ENCODE peak calls at places on chromosome 20, in six cellular contexts. D is stomach, B is uterus, Z is MM.1S, O is BJ, I is GM23248. F is an unnamed sample.

GRCh38 chr20:57880155-57880648 is 170.4 kb upstream of the PMEPA1 start:
- DNase-seq in B (peak), D (no peak), I (peak), Z (no peak), O (peak), F (peak)

GRCh38 chr20:25987073-25987927 is 290.6 kb upstream of the ZNF337 start:
- DNase-seq in Z (peak), O (no peak), B (peak), D (no peak), I (peak), F (peak)

GRCh38 chr20:58870293-58871014 is 17.9 kb downstream of the GNAS start:
- DNase-seq in B (peak), I (peak), D (peak), O (no peak), Z (peak), F (peak)

GRCh38 chr20:9572690-9573089 is 58.3 kb downstream of the LAMP5 start:
- DNase-seq in O (no peak), B (no peak), I (no peak), Z (no peak), D (no peak), F (peak)

GRCh38 chr20:18956878-18957277 is 143.3 kb downstream of the SCP2D1 start:
- DNase-seq in B (no peak), I (no peak), Z (no peak), D (no peak), O (no peak), F (no peak)

GRCh38 chr20:33686984-33687366 is 790 bp upstream of the E2F1 start:
- DNase-seq in Z (no peak), I (no peak), D (no peak), B (no peak), O (no peak), F (no peak)

GRCh38 chr20:219290-220115 is 7.6 kb upstream of the DEFB129 start:
- DNase-seq in B (no peak), I (peak), D (no peak), Z (no peak), O (no peak), F (peak)

GRCh38 chr20:38800882-38801281 is 4.6 kb upstream of the PPP1R16B start:
- DNase-seq in O (no peak), D (no peak), B (no peak), I (no peak), Z (no peak), F (no peak)

GRCh38 chr20:8994045-8994444 is 74.8 kb upstream of the PLCB4 start:
- DNase-seq in Z (no peak), O (no peak), B (no peak), D (no peak), I (no peak), F (no peak)

GRCh38 chr20:2206957-2207769 is 88.6 kb upstream of the TGM3 start:
- DNase-seq in O (no peak), D (peak), I (peak), B (peak), Z (peak), F (peak)

GRCh38 chr20:17612287-17612974 is 42.6 kb downstream of the DSTN start:
- DNase-seq in D (no peak), I (peak), Z (no peak), B (no peak), O (no peak), F (peak)

GRCh38 chr20:60100780-60101179 is 142.6 kb downstream of the CDH26 start:
- DNase-seq in B (no peak), O (no peak), I (no peak), D (no peak), Z (peak), F (no peak)

GRCh38 chr20:53346266-53346665 is 247.4 kb downstream of the ZNF217 start:
- DNase-seq in O (no peak), B (no peak), I (no peak), D (no peak), Z (no peak), F (no peak)

GRCh38 chr20:10665791-10666190 is 8.0 kb downstream of the JAG1 start:
- DNase-seq in Z (no peak), D (no peak), I (no peak), O (no peak), B (no peak), F (no peak)

GRCh38 chr20:15711177-15711576 is 862.1 kb downstream of the KIF16B start:
- DNase-seq in Z (no peak), O (no peak), I (no peak), B (no peak), D (no peak), F (no peak)

GRCh38 chr20:54197621-54198604 is 10.0 kb upstream of the PFDN4 start:
- DNase-seq in I (peak), Z (peak), D (no peak), B (no peak), O (no peak), F (peak)

GRCh38 chr20:41049451-41049850 is 20.8 kb downstream of the TOP1 start:
- DNase-seq in D (no peak), Z (no peak), I (no peak), B (no peak), O (no peak), F (no peak)

GRCh38 chr20:50193169-50193850 is 2.7 kb downstream of the CEBPB start:
- DNase-seq in B (no peak), Z (no peak), D (no peak), O (no peak), I (peak), F (peak)

GRCh38 chr20:50834599-50835005 is 39.7 kb downstream of the BCAS4 start:
- DNase-seq in Z (no peak), I (peak), D (no peak), B (no peak), O (peak), F (no peak)

GRCh38 chr20:407097-407952 is 774 bp upstream of the RBCK1 start:
- DNase-seq in I (peak), B (peak), Z (peak), O (no peak), D (peak), F (peak)

GRCh38 chr20:61251529-61252393 is at the start of gene CDH4:
- DNase-seq in I (peak), B (no peak), Z (no peak), O (no peak), D (no peak), F (peak)

GRCh38 chr20:57442888-57443239 is 51.7 kb downstream of the RBM38 start:
- DNase-seq in Z (no peak), I (no peak), B (no peak), O (no peak), D (peak), F (no peak)

GRCh38 chr20:41534170-41534569 is 84.0 kb downstream of the CHD6 start:
- DNase-seq in O (no peak), I (no peak), B (no peak), Z (no peak), D (no peak), F (no peak)

GRCh38 chr20:48467622-48468021 is 360.2 kb downstream of the PREX1 start:
- DNase-seq in B (no peak), Z (peak), I (no peak), D (no peak), O (no peak), F (peak)

GRCh38 chr20:17648306-17648646 is 33.8 kb downstream of the RRBP1 start:
- DNase-seq in I (no peak), O (no peak), D (no peak), Z (no peak), B (no peak), F (no peak)

GRCh38 chr20:19602660-19603389 is 155.2 kb upstream of the RIN2 start:
- DNase-seq in I (no peak), O (no peak), D (no peak), Z (peak), B (no peak), F (no peak)

GRCh38 chr20:48736231-48736630 is 91.6 kb downstream of the PREX1 start:
- DNase-seq in Z (no peak), I (peak), O (no peak), D (no peak), B (no peak), F (no peak)

GRCh38 chr20:1029980-1030379 is 27.9 kb upstream of the RSPO4 start:
- DNase-seq in D (no peak), I (no peak), B (no peak), Z (no peak), O (no peak), F (no peak)

GRCh38 chr20:17594443-17594842 is 24.6 kb downstream of the DSTN start:
- DNase-seq in I (peak), Z (no peak), O (no peak), D (peak), B (no peak), F (no peak)

GRCh38 chr20:2799688-2800589 is 488 bp downstream of the CPXM1 start:
- DNase-seq in Z (no peak), O (no peak), I (peak), D (no peak), B (no peak), F (peak)

GRCh38 chr20:16415079-16415478 is 158.2 kb downstream of the KIF16B start:
- DNase-seq in D (no peak), B (no peak), O (no peak), Z (no peak), I (peak), F (no peak)

GRCh38 chr20:38536310-38536709 is 44.7 kb upstream of the ADIG start:
- DNase-seq in I (peak), B (no peak), D (no peak), Z (no peak), O (no peak), F (no peak)

GRCh38 chr20:10408427-10408826 is 25.6 kb downstream of the MKKS start:
- DNase-seq in I (no peak), D (no peak), B (no peak), O (no peak), Z (no peak), F (no peak)

DNA sequence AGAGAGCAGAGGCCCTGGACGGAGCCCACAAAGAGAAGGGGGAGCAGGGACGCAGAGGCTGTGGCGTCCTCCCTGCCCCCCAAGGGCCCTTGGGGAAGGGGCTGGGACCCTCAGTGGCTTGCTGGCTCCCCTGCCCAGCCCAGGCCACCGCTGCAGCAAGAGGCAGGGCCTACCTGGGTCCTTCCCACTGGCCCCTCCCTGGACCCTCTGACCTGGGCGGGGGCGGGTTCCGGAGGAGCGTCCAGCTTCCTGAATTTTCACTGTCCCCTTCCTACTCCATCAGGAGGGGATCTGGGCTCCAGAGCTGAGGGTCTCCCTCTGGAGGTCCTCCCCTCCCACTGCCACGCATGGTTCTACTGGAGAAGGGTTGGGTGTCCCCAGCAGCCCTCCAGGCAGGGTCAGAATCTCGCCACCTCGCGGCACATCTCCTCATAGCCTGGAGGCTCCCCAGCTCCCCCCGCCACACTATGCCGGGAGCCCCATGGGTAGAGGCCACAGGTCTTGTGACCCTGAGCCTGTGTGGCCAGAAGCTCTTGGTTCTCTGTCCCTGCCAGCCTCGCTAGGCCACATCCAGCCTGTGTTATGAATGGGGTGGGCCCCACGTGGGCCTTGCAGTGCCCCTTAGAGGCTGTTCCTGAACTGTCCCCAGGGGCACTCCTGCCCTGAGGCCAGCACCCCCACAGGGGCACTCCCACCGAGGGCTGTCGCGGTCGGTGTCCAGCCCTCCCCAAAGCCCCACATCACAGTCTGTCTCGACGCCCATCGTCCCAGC is 1.0 kb upstream of the SOX18 start:
- DNase-seq in B (no peak), Z (no peak), I (no peak), O (no peak), D (no peak), F (peak)
- H3K4me3 ChIP-seq in B (no peak), Z (no peak), I (no peak), O (no peak), D (peak), F (no peak)

DNA sequence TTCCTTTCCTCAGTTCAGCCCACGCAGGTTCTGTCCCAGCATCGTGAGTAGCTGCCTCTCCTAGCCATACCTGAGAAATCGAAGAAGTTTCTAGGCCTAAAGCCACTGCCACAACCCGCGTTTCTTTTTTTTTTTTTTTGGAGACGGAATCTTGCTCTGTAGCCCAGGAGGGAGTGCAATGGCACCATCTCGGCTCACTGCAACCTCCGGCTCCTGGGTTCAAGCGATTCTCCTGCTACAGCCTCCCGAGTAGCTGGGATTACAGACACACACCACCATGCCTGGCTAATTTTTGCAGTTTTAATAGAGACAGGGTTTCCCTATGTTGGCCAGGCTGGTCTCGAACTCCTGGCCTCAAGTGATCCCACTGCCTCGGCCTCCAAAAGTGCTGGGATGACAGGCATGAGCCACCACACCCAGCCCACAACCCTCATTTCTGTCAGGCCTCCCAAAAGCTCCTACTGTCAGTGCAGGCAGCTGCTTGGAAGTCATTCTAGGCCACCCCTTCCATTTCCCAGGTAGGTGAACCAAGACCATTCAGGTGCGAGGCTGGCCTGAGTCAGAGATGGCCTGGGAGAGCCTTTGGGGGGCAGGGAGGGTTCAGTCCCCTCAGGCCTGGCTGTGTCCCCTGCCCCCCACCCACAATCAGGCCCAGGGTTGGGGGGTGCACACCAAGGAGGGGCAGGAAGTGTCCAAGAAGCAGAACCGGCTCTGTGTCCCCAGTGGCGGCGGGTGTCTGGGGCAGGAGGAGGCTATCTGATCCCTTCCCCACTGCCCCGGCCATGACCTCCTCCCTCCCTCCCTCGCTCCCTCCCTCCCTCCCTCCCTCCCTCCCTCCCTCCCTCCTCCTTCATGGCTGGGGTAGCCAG is 47.2 kb downstream of the NOL4L start:
- DNase-seq in Z (no peak), D (no peak), B (no peak), O (no peak), I (no peak), F (peak)
- H3K4me3 ChIP-seq in Z (peak), D (peak), B (no peak), O (no peak), I (no peak), F (no peak)

DNA sequence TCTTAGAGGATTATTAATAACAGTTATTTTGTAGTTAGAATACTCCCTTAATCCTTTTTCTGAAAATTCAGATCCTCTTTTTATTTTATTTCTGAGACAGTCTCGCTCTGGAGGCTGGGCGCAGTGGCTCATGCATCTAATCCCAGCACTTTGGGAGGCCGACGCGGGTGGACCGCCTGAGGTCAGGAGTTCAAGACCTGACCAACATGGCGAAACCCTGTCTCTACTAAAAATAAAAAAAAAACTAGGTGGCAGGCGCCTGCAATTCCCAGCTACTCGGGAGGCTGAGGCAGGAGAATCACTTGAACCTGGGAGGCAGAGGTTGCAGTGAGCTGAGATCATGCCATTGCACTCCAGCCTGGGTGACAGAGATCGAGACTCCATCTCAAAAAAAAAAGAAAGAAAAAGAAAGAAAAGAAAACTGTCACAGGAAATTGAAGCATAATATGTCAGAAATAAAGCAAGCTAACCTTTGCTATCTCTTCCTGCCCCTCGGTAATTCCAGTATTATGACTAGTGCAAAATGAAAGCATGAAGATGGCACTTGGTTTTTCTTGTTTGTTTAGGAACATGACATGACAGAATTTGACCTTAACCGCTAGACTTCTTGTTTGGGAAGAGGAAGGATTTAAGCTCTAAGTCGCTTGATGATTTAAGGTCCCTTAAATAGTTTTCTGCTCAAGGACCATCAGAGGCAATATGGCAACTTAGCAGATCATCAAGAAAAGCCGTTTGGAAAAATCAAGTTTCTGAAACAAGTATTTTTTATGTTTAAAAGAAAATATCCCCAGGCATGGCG is 1.8 kb upstream of the RBM39 start:
- DNase-seq in Z (peak), O (no peak), I (no peak), B (no peak), D (no peak), F (no peak)
- H3K4me3 ChIP-seq in Z (peak), O (no peak), I (peak), B (no peak), D (no peak), F (no peak)

GRCh38 chr20:45095753-45096371 is 5.1 kb downstream of the KCNS1 start:
- DNase-seq in O (no peak), D (peak), Z (peak), I (peak), B (peak), F (peak)

GRCh38 chr20:45097485-45098095 is 3.3 kb downstream of the KCNS1 start:
- DNase-seq in Z (no peak), D (no peak), O (no peak), B (no peak), I (peak), F (peak)

GRCh38 chr20:45096781-45097180 is 4.1 kb downstream of the KCNS1 start:
- DNase-seq in I (no peak), Z (no peak), B (no peak), O (no peak), D (no peak), F (no peak)

GRCh38 chr20:45100563-45101245 is at the start of gene KCNS1:
- DNase-seq in I (no peak), Z (no peak), B (no peak), D (no peak), O (no peak), F (peak)

DNA sequence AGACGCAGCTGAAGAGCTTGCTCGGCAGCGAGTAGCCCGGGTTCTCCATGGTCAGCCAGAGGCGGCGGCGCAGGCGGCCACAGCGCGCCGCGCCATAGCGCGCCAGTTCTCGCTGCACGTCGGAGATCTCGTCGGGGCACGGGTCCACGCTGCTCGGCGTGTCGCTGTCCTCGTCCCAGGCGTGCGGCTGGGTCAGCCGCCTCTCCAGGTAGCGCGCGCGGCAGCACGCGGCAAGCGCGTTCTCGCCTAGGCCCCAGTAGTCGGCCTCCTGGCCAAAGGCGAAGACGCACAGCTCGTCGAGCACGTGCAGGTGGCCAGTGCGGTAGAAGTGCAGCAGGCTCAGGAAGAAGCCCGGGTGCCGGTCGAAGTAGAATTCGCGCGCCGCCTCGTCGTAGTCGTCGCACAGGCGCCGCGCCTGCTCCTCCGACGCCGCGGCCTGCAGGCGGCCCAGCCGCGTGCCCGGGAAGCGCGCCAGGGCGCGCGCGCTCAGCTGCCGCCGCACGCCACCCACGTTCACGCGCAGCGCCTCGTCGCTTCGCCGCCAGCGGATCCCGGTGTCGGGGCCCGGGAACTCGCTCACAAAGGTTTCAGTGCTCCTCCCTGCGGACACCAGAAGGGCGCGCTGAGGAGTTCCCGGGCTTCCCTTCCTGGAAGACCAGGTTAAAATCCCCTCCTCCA is 2.7 kb downstream of the KCNS1 start:
- DNase-seq in I (peak), D (peak), O (no peak), Z (no peak), B (no peak), F (peak)
- H3K4me3 ChIP-seq in I (peak), D (peak), O (no peak), Z (no peak), B (no peak), F (no peak)

GRCh38 chr20:62561182-62561581 is 81.1 kb upstream of the SLCO4A1 start:
- DNase-seq in O (no peak), D (no peak), B (no peak), Z (no peak), I (no peak), F (no peak)
- H3K4me3 ChIP-seq in O (no peak), D (no peak), B (no peak), Z (no peak), I (no peak), F (no peak)

DNA sequence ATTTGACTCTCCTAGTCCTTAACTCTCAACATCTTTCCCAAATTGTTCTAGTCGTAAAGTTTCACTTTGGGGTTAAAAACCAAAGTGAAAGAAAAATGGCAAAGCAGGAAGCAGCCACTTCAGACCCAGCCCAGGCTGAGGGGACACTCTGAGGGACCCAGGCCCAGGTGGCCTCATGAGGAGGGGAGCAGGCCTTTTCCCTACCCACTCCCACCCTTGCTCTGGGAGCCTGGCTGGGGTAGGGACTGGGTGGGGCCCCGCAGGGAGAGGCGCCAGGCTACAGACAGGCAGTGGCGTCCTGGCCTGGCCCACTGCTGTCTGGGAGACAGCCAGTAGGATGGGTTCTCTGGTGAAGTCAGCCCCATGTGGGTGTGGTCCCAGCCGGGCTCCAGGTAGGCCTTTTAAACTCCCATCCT is 68.7 kb upstream of the MYL9 start:
- DNase-seq in D (peak), B (peak), I (peak), Z (peak), O (no peak), F (peak)
- H3K4me3 ChIP-seq in D (peak), B (peak), I (peak), Z (peak), O (peak), F (no peak)

F was measured in H7.